ENCODE peak calls at places on chromosomes 3 and 15, in five cellular contexts. Y, L, U, C and M are unnamed samples.

GRCh38 chr3:16028604-16029003 is 145.9 kb upstream of the GALNT15 start:
- DNase-seq in U (no peak), L (no peak), C (no peak), Y (no peak), M (no peak)

GRCh38 chr3:15606434-15606891 is 4.9 kb downstream of the BTD start:
- DNase-seq in U (no peak), C (no peak), Y (no peak), L (no peak), M (no peak)

GRCh38 chr3:129226374-129226773 is 23.0 kb upstream of the COPG1 start:
- DNase-seq in Y (no peak), C (peak), U (peak), L (no peak), M (no peak)

GRCh38 chr15:78050851-78051250 is 26.7 kb downstream of the TBC1D2B start:
- DNase-seq in U (no peak), Y (no peak), C (peak), L (no peak), M (no peak)

GRCh38 chr3:174440350-174440716 is 418.8 kb upstream of the NAALADL2 start:
- DNase-seq in L (no peak), Y (no peak), U (no peak), C (no peak), M (no peak)

GRCh38 chr15:49331951-49332350 is 91.1 kb upstream of the FGF7 start:
- DNase-seq in Y (no peak), C (peak), U (no peak), L (no peak), M (no peak)

GRCh38 chr3:141412087-141412935 is 44.0 kb downstream of the ZBTB38 start:
- DNase-seq in C (no peak), U (peak), L (no peak), Y (peak), M (no peak)

GRCh38 chr3:37321260-37321852 is 147.0 kb upstream of the LRRFIP2 start:
- DNase-seq in C (no peak), U (no peak), Y (no peak), L (no peak), M (no peak)

GRCh38 chr3:171194965-171195364 is 168.4 kb upstream of the SLC2A2 start:
- DNase-seq in U (no peak), Y (no peak), L (no peak), C (no peak), M (no peak)

GRCh38 chr3:42185044-42185443 is 80.9 kb downstream of the CCK start:
- DNase-seq in U (no peak), Y (no peak), L (no peak), C (no peak), M (no peak)

GRCh38 chr3:23751485-23751811 is 54.3 kb upstream of the UBE2E1 start:
- DNase-seq in L (peak), U (no peak), C (no peak), Y (no peak), M (peak)

GRCh38 chr3:25508901-25509300 is 80.8 kb downstream of the RARB start:
- DNase-seq in U (no peak), C (no peak), L (no peak), Y (no peak), M (no peak)

GRCh38 chr15:42100021-42100800 is 5.8 kb upstream of the PLA2G4D start:
- DNase-seq in U (no peak), L (no peak), C (peak), Y (no peak), M (no peak)

GRCh38 chr15:39358441-39359041 is 222.3 kb upstream of the THBS1 start:
- DNase-seq in Y (no peak), L (no peak), U (no peak), C (no peak), M (no peak)

GRCh38 chr3:25846282-25846681 is 56.4 kb downstream of the OXSM start:
- DNase-seq in Y (no peak), U (no peak), C (no peak), L (no peak), M (no peak)

GRCh38 chr3:141530133-141530768 is 43.4 kb downstream of the RASA2 start:
- DNase-seq in U (no peak), L (no peak), Y (no peak), C (peak), M (no peak)

GRCh38 chr15:64455951-64456350 is 4.4 kb upstream of the ZNF609 start:
- DNase-seq in U (no peak), L (no peak), C (peak), Y (no peak), M (no peak)

GRCh38 chr3:119891944-119892721 is 110.2 kb downstream of the NR1I2 start:
- DNase-seq in L (peak), Y (peak), C (peak), U (no peak), M (no peak)

GRCh38 chr3:157493627-157494550 is 9.3 kb downstream of the VEPH1 start:
- DNase-seq in Y (peak), L (no peak), C (peak), U (no peak), M (no peak)

GRCh38 chr15:66080791-66081475 is 172.6 kb downstream of the MEGF11 start:
- DNase-seq in L (peak), U (no peak), C (no peak), Y (no peak), M (no peak)

GRCh38 chr3:79358327-79358726 is 409.5 kb downstream of the ROBO1 start:
- DNase-seq in U (no peak), Y (no peak), C (no peak), L (no peak), M (no peak)

GRCh38 chr15:91942676-91943417 is 89.3 kb downstream of the SLCO3A1 start:
- DNase-seq in L (no peak), U (no peak), C (peak), Y (no peak), M (no peak)

GRCh38 chr15:38853608-38854007 is 289.0 kb upstream of the RASGRP1 start:
- DNase-seq in Y (peak), U (no peak), L (peak), C (no peak), M (peak)

GRCh38 chr3:64163755-64164148 is 61.5 kb downstream of the PRICKLE2 start:
- DNase-seq in C (peak), U (no peak), L (no peak), Y (peak), M (no peak)

GRCh38 chr15:65410972-65411371 is 11.8 kb downstream of the IGDCC4 start:
- DNase-seq in L (no peak), U (no peak), C (no peak), Y (no peak), M (no peak)

GRCh38 chr15:62138124-62138523 is 27.0 kb downstream of the C2CD4B start:
- DNase-seq in C (no peak), Y (no peak), U (no peak), L (no peak), M (no peak)

GRCh38 chr3:177104299-177104992 is 92.8 kb downstream of the TBL1XR1 start:
- DNase-seq in Y (no peak), L (no peak), C (no peak), U (no peak), M (no peak)

GRCh38 chr3:123719785-123720531 is 135.1 kb upstream of the HACD2 start:
- DNase-seq in Y (no peak), L (no peak), C (no peak), U (peak), M (no peak)